ENCODE peak calls at places on chromosomes 5 and 9, in four cellular contexts. I is activated CD8-positive, alpha-beta memory T cell treated with anti-CD3 and anti-CD28 coated beads, Interleukin-2, amount 50 U/mL, for 48 hours; W is ACHN; D is smooth muscle cell of the brain vasculature. Y is an unnamed sample.
A peak's percentile ranks its signal among the peaks of the same experiment; 100 is the strongest.

GRCh38 chr9:137606734-137607138 is 1.2 kb downstream of the ARRDC1 start:
- DNase-seq in W (no peak), I (no peak), D (no peak), Y (no peak)

GRCh38 chr5:91486638-91487037 is 103.5 kb upstream of the ARRDC3 start:
- DNase-seq in W (no peak), D (no peak), I (no peak), Y (no peak)

GRCh38 chr9:89256690-89257089 is 54.3 kb upstream of the CKS2 start:
- DNase-seq in W (no peak), D (no peak), I (no peak), Y (no peak)

GRCh38 chr5:83844320-83845068 is 123.8 kb upstream of the HAPLN1 start:
- DNase-seq in D (peak; percentile 15), W (no peak), I (no peak), Y (no peak)

GRCh38 chr5:146818790-146819189 is 59.8 kb downstream of the PPP2R2B start:
- DNase-seq in D (no peak), W (no peak), I (no peak), Y (no peak)

GRCh38 chr5:65100846-65101678 is 332.3 kb downstream of the CWC27 start:
- DNase-seq in W (peak; percentile 62), I (no peak), D (peak; percentile 70), Y (no peak)

GRCh38 chr5:2093859-2094615 is 211.3 kb upstream of the IRX4 start:
- DNase-seq in W (no peak), I (no peak), D (peak; percentile 33), Y (no peak)

GRCh38 chr5:33631786-33632185 is 191.0 kb downstream of the TARS1 start:
- DNase-seq in D (no peak), W (peak; percentile 47), I (no peak), Y (no peak)

GRCh38 chr5:133930061-133930823 is 38.2 kb downstream of the C5orf15 start:
- DNase-seq in W (no peak), I (peak; percentile 85), D (no peak), Y (peak; percentile 66)

GRCh38 chr5:6003040-6003825 is 375.1 kb downstream of the MED10 start:
- DNase-seq in D (no peak), W (no peak), I (no peak), Y (no peak)

GRCh38 chr5:16579142-16579541 is 37.7 kb downstream of the RETREG1 start:
- DNase-seq in I (no peak), W (no peak), D (no peak), Y (no peak)

GRCh38 chr5:135154961-135155360 is 120.9 kb upstream of the PITX1 start:
- DNase-seq in W (no peak), I (no peak), D (no peak), Y (no peak)

GRCh38 chr9:95021166-95021886 is 294.8 kb downstream of the AOPEP start:
- DNase-seq in W (no peak), D (no peak), I (no peak), Y (no peak)

GRCh38 chr5:121725450-121725849 is 126.2 kb upstream of the FTMT start:
- DNase-seq in I (no peak), W (no peak), D (no peak), Y (no peak)

GRCh38 chr9:136960212-136960937 is 8.3 kb downstream of the LCN12 start:
- DNase-seq in D (no peak), W (no peak), I (no peak), Y (no peak)

GRCh38 chr9:136324501-136325300 is 2.6 kb upstream of the GPSM1 start:
- DNase-seq in I (no peak), W (no peak), D (no peak), Y (no peak)

GRCh38 chr9:132078369-132079356 is 1.0 kb downstream of the MED27 start:
- DNase-seq in D (no peak), I (peak; percentile 58), W (no peak), Y (peak; percentile 9)

GRCh38 chr5:317086-317811 is 4.3 kb upstream of the AHRR start:
- DNase-seq in I (peak; percentile 83), D (peak; percentile 41), W (peak; percentile 71), Y (no peak)

GRCh38 chr9:22088372-22089063 is 79.4 kb upstream of the CDKN2B start:
- DNase-seq in I (no peak), D (no peak), W (no peak), Y (no peak)

GRCh38 chr5:113606298-113607134 is 93.0 kb downstream of the YTHDC2 start:
- DNase-seq in W (peak; percentile 57), D (peak; percentile 17), I (no peak), Y (peak; percentile 41)

GRCh38 chr5:34699155-34700077 is 43.3 kb downstream of the RAI14 start:
- DNase-seq in W (no peak), D (no peak), I (no peak), Y (no peak)

GRCh38 chr5:1793966-1794895 is 5.4 kb downstream of the MRPL36 start:
- DNase-seq in I (no peak), W (no peak), D (no peak), Y (no peak)

GRCh38 chr9:17630531-17630949 is 51.7 kb downstream of the SH3GL2 start:
- DNase-seq in D (no peak), I (no peak), W (no peak), Y (no peak)

Y was measured in naive thymus-derived CD8-positive, alpha-beta T cell.